ENCODE peak calls at places on chromosomes 13 and 19, in nine cellular contexts. J, O, G, U, D, Y, A, F and L are unnamed samples.

GRCh38 chr19:10690351-10690781 is 10.9 kb upstream of the QTRT1 start:
- DNase-seq in J (peak), O (no peak), G (peak), U (no peak), D (peak), Y (no peak), A (no peak), F (no peak), L (no peak)

GRCh38 chr13:79995334-79995733 is 345.6 kb downstream of the SPRY2 start:
- DNase-seq in J (peak), O (no peak), G (peak), U (no peak), D (peak), Y (no peak), A (no peak), F (no peak), L (peak)

GRCh38 chr19:11338569-11339253 is 746 bp downstream of the RAB3D start:
- DNase-seq in J (no peak), O (no peak), G (peak), U (no peak), D (no peak), Y (no peak), A (no peak), F (no peak), L (peak)

GRCh38 chr13:110825516-110825915 is 89.4 kb downstream of the ANKRD10 start:
- DNase-seq in J (no peak), O (no peak), G (no peak), U (no peak), D (no peak), Y (no peak), A (no peak), F (no peak), L (no peak)

GRCh38 chr13:95608640-95609280 is 35.7 kb downstream of the DZIP1 start:
- DNase-seq in J (peak), O (no peak), G (no peak), U (no peak), D (no peak), Y (no peak), A (no peak), F (no peak), L (no peak)

GRCh38 chr19:543912-544608 is at the start of gene GZMM:
- DNase-seq in J (no peak), O (peak), G (no peak), U (peak), D (no peak), Y (no peak), A (no peak), F (no peak), L (no peak)

GRCh38 chr13:110616103-110617101 is 1.1 kb downstream of the NAXD start:
- DNase-seq in J (peak), O (no peak), G (peak), U (peak), D (peak), Y (peak), A (no peak), F (no peak), L (peak)

GRCh38 chr19:34276614-34277013 is 22.3 kb downstream of the GARRE1 start:
- DNase-seq in J (no peak), O (no peak), G (no peak), U (no peak), D (no peak), Y (no peak), A (no peak), F (no peak), L (no peak)

GRCh38 chr13:97256343-97256783 is 34.2 kb downstream of the MBNL2 start:
- DNase-seq in J (peak), O (no peak), G (peak), U (no peak), D (peak), Y (peak), A (no peak), F (no peak), L (peak)

GRCh38 chr13:19818223-19818842 is 35.6 kb upstream of the PSPC1 start:
- DNase-seq in J (no peak), O (peak), G (no peak), U (peak), D (no peak), Y (peak), A (peak), F (no peak), L (peak)